ENCODE peak calls at places on chromosomes 16 and 17, in nine cellular contexts. G is stimulated activated naive CD8-positive, alpha-beta T cell treated with anti-CD3 and anti-CD28 coated beads, Interleukin-15, amount 100 ng/mL, for 72 hours; T is HL-60; F is HepG2; B is T-cell; O is renal cortical epithelial cell; W is GM13977; N is cardiac fibroblast; R is NCI-H510A treated with DMSO at 0.1 percent for 48 hours. C is an unnamed sample.
A peak's percentile ranks its signal among the peaks of the same experiment; 100 is the strongest.

GRCh38 chr17:70345061-70345460 is 175.7 kb downstream of the KCNJ2 start:
- DNase-seq in W (no peak), G (no peak), O (no peak), F (no peak), T (no peak), B (no peak), R (peak; percentile 28), N (no peak), C (no peak)

GRCh38 chr16:29909398-29909797 is 9.1 kb downstream of the ASPHD1 start:
- DNase-seq in T (no peak), F (no peak), W (no peak), O (no peak), G (no peak), N (peak; percentile 31), B (no peak), R (no peak), C (no peak)

GRCh38 chr17:57868007-57868774 is 18.3 kb upstream of the MRPS23 start:
- DNase-seq in B (no peak), F (peak; percentile 59), T (peak; percentile 86), N (peak; percentile 87), G (peak; percentile 34), R (no peak), O (peak; percentile 75), W (peak; percentile 86), C (peak; percentile 85)

GRCh38 chr16:27929818-27930217 is 133.7 kb downstream of the GSG1L start:
- DNase-seq in N (no peak), B (no peak), W (no peak), T (no peak), R (no peak), F (no peak), G (no peak), O (no peak), C (no peak)

GRCh38 chr17:38825762-38826247 is 684 bp upstream of the CWC25 start:
- DNase-seq in O (no peak), R (no peak), G (no peak), B (no peak), F (no peak), T (no peak), N (no peak), W (no peak), C (no peak)

GRCh38 chr17:40348562-40349476 is 15.7 kb downstream of the GJD3 start:
- DNase-seq in T (no peak), G (no peak), R (no peak), B (no peak), N (no peak), F (no peak), W (no peak), O (no peak), C (peak; percentile 43)

GRCh38 chr17:49987681-49988441 is 7.2 kb downstream of the DLX3 start:
- DNase-seq in N (peak; percentile 50), R (peak; percentile 64), B (no peak), O (no peak), T (no peak), F (no peak), W (no peak), G (peak; percentile 0), C (peak; percentile 11)

GRCh38 chr17:66810951-66811682 is 23.8 kb upstream of the CACNG5 start:
- DNase-seq in F (no peak), G (no peak), B (no peak), N (no peak), R (no peak), O (no peak), T (no peak), W (no peak), C (no peak)

GRCh38 chr17:82879241-82879640 is 39.4 kb upstream of the ZNF750 start:
- DNase-seq in O (no peak), G (no peak), T (no peak), B (no peak), F (no peak), W (no peak), N (no peak), R (no peak), C (peak; percentile 36)

GRCh38 chr17:51700011-51700760 is 439.8 kb downstream of the UTP18 start:
- DNase-seq in N (no peak), F (no peak), W (no peak), O (no peak), B (no peak), G (no peak), T (no peak), R (no peak), C (no peak)

GRCh38 chr16:55955845-55956244 is 80.7 kb upstream of the CES5A start:
- DNase-seq in N (no peak), F (no peak), W (no peak), O (no peak), R (no peak), B (no peak), G (no peak), T (no peak), C (no peak)

GRCh38 chr17:1730345-1731193 is 6.1 kb downstream of the WDR81 start:
- DNase-seq in B (no peak), G (no peak), F (no peak), W (no peak), R (no peak), N (peak; percentile 92), T (peak; percentile 73), O (peak; percentile 83), C (no peak)

GRCh38 chr16:52578007-52578828 is 31.3 kb upstream of the TOX3 start:
- DNase-seq in R (peak; percentile 55), F (peak; percentile 82), G (no peak), B (no peak), W (no peak), N (no peak), O (no peak), T (no peak), C (no peak)

GRCh38 chr17:39996789-39997188 is 16.2 kb downstream of the PSMD3 start:
- DNase-seq in T (no peak), N (no peak), W (no peak), G (no peak), R (no peak), B (no peak), O (no peak), F (no peak), C (no peak)

GRCh38 chr17:1647802-1648581 is 1.7 kb downstream of the RILP start:
- DNase-seq in F (no peak), R (no peak), G (no peak), W (no peak), B (no peak), O (no peak), T (no peak), N (peak; percentile 42), C (no peak)

GRCh38 chr17:21066394-21066793 is 23.6 kb upstream of the USP22 start:
- DNase-seq in B (no peak), R (no peak), W (no peak), T (no peak), N (no peak), F (no peak), G (no peak), O (no peak), C (no peak)

GRCh38 chr17:66655861-66656260 is 179.1 kb upstream of the CACNG5 start:
- DNase-seq in F (no peak), O (peak; percentile 35), W (no peak), N (peak; percentile 56), G (no peak), T (no peak), B (no peak), R (no peak), C (no peak)

GRCh38 chr16:25108054-25108453 is 3.5 kb upstream of the LCMT1 start:
- DNase-seq in O (no peak), R (no peak), F (peak; percentile 59), B (peak; percentile 54), W (peak; percentile 43), N (no peak), T (no peak), G (peak; percentile 46), C (no peak)

GRCh38 chr16:69845181-69845580 is 83.0 kb downstream of the WWP2 start:
- DNase-seq in N (no peak), O (no peak), R (no peak), W (no peak), T (no peak), F (peak; percentile 81), B (no peak), G (no peak), C (no peak)

GRCh38 chr17:63786961-63787711 is 13.2 kb downstream of the DDX42 start:
- DNase-seq in T (no peak), R (no peak), F (no peak), W (no peak), O (no peak), G (no peak), N (no peak), B (no peak), C (no peak)

GRCh38 chr16:1543085-1543896 is 9.8 kb downstream of the TMEM204 start:
- DNase-seq in O (peak; percentile 32), W (peak; percentile 73), G (peak; percentile 28), F (peak; percentile 39), T (peak; percentile 69), R (no peak), N (peak; percentile 91), B (no peak), C (peak; percentile 91)

GRCh38 chr16:17258848-17259713 is 211.7 kb downstream of the XYLT1 start:
- DNase-seq in B (no peak), R (no peak), N (no peak), O (no peak), W (peak; percentile 73), G (no peak), T (peak; percentile 52), F (no peak), C (peak; percentile 80)

GRCh38 chr17:36942631-36943125 is 5.4 kb downstream of the LHX1 start:
- DNase-seq in B (no peak), T (no peak), W (peak; percentile 41), O (no peak), G (no peak), F (no peak), N (no peak), R (no peak), C (no peak)

GRCh38 chr17:10295728-10296343 is 77.0 kb downstream of the MYH13 start:
- DNase-seq in F (peak; percentile 52), T (no peak), B (no peak), G (peak; percentile 36), N (peak; percentile 82), R (no peak), W (peak; percentile 70), O (no peak), C (no peak)

GRCh38 chr16:71635632-71636031 is 9.6 kb downstream of the MARVELD3 start:
- DNase-seq in O (no peak), R (no peak), N (no peak), T (no peak), W (no peak), B (no peak), G (no peak), F (no peak), C (no peak)

GRCh38 chr16:64540449-64540848 is 581.4 kb downstream of the CDH11 start:
- DNase-seq in W (no peak), F (no peak), G (no peak), R (no peak), T (no peak), N (no peak), B (no peak), O (peak; percentile 80), C (no peak)

GRCh38 chr17:20080513-20080912 is 71.4 kb downstream of the SPECC1 start:
- DNase-seq in O (no peak), G (no peak), T (no peak), F (no peak), B (no peak), N (no peak), R (no peak), W (no peak), C (no peak)

GRCh38 chr17:78557598-78558039 is 19.6 kb downstream of the DNAH17 start:
- DNase-seq in G (no peak), O (peak; percentile 53), F (no peak), R (no peak), N (peak; percentile 36), T (no peak), B (no peak), W (no peak), C (no peak)